ENCODE peak calls at places on chromosomes 4 and X, in seven cellular contexts. M, R, O, X, H, V and C are unnamed samples.

GRCh38 chr4:5878359-5878758 is 14.5 kb downstream of the CRMP1 start:
- DNase-seq in O (no peak), H (no peak), R (no peak), X (no peak), M (no peak), V (no peak), C (no peak)

GRCh38 chr4:185016101-185016940 is 2.0 kb upstream of the HELT start:
- DNase-seq in O (no peak), R (no peak), H (no peak), M (no peak), V (no peak), X (no peak), C (no peak)

GRCh38 chr4:77917075-77917474 is 54.4 kb downstream of the MRPL1 start:
- DNase-seq in H (no peak), O (no peak), X (no peak), M (no peak), V (no peak), R (no peak), C (no peak)

GRCh38 chr4:77699731-77700210 is 94.2 kb downstream of the CXCL13 start:
- DNase-seq in O (no peak), R (no peak), X (peak; percentile 74), H (no peak), M (no peak), V (no peak), C (no peak)

GRCh38 chr4:164955107-164955805 is 22.2 kb downstream of the TRIM61 start:
- DNase-seq in O (no peak), R (no peak), H (no peak), M (no peak), V (no peak), X (no peak), C (no peak)

GRCh38 chrX:21056636-21057035 is 317.6 kb upstream of the CNKSR2 start:
- DNase-seq in X (no peak), M (no peak), R (no peak), H (no peak), V (no peak), O (no peak), C (no peak)

GRCh38 chr4:11111876-11112275 is 316.8 kb downstream of the HS3ST1 start:
- DNase-seq in X (no peak), M (no peak), H (no peak), V (no peak), R (no peak), O (no peak), C (no peak)

GRCh38 chrX:11619426-11619825 is 46.3 kb downstream of the ARHGAP6 start:
- DNase-seq in M (no peak), V (no peak), O (no peak), H (no peak), X (no peak), R (no peak), C (no peak)

GRCh38 chrX:36348509-36348908 is 429.0 kb downstream of the CFAP47 start:
- DNase-seq in R (no peak), O (no peak), M (no peak), X (no peak), H (no peak), V (no peak), C (no peak)

DNA sequence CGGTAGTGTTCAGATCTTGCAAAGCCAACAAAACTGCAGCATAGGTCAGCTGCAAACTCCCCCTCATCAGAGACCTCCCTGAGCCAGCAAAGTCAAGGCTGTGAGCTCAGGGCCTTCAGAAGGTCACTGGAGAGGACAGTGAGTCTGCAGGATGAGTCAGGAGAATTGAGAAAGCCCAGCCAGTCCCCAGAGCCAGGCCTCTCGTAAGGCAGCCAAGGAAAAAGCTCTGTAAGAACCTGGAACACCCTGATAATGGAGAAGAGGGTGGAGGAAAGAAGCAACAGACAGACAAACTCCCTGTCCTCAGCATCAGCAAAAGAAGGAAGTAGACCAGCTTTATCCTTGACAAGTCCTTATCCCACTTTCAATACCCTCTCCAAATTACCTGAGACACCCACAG is 33.0 kb downstream of the GRIA3 start:
- DNase-seq in H (no peak), R (no peak), V (no peak), M (no peak), O (no peak), X (no peak), C (no peak)
- TF ChIP-seq POLR2AphosphoS5 in H (no peak), R (no peak), V (no peak), M (no peak), O (no peak), X (no peak), C (no peak)

GRCh38 chr4:13108096-13108495 is 376.0 kb downstream of the RAB28 start:
- DNase-seq in X (no peak), H (no peak), M (no peak), V (no peak), R (no peak), O (no peak), C (no peak)
- TF ChIP-seq POLR2AphosphoS5 in X (no peak), H (no peak), M (no peak), V (no peak), R (no peak), O (no peak), C (no peak)

GRCh38 chr4:56532239-56532638 is 26.6 kb downstream of the ARL9 start:
- DNase-seq in X (no peak), O (no peak), M (no peak), R (no peak), V (no peak), H (no peak), C (no peak)

GRCh38 chr4:56535915-56536314 is 30.3 kb downstream of the ARL9 start:
- DNase-seq in R (no peak), X (no peak), M (no peak), V (no peak), H (no peak), O (no peak), C (no peak)

GRCh38 chr4:56531149-56531770 is 25.7 kb downstream of the ARL9 start:
- DNase-seq in V (no peak), H (no peak), R (no peak), O (no peak), X (no peak), M (no peak), C (no peak)

GRCh38 chr4:56530269-56531148 is 24.9 kb downstream of the ARL9 start:
- DNase-seq in V (peak; percentile 96), M (peak; percentile 89), X (peak; percentile 12), H (peak; percentile 71), R (peak; percentile 91), O (no peak), C (peak; percentile 89)

GRCh38 chr4:56531823-56532222 is 26.2 kb downstream of the ARL9 start:
- DNase-seq in X (no peak), R (no peak), O (no peak), H (no peak), M (no peak), V (peak; percentile 66), C (no peak)
- TF ChIP-seq POLR2AphosphoS5 in X (no peak), R (no peak), O (no peak), H (no peak), M (peak; percentile 20), V (peak; percentile 86), C (no peak)

GRCh38 chr4:183936047-183936446 is 30.9 kb downstream of the STOX2 start:
- DNase-seq in H (no peak), M (no peak), X (no peak), R (no peak), O (no peak), V (no peak), C (no peak)

GRCh38 chr4:183936574-183937335 is 31.6 kb downstream of the STOX2 start:
- DNase-seq in M (no peak), X (no peak), H (no peak), O (no peak), R (no peak), V (no peak), C (no peak)

GRCh38 chr4:183932576-183932975 is 27.5 kb downstream of the STOX2 start:
- DNase-seq in R (no peak), X (no peak), O (no peak), M (no peak), H (no peak), V (no peak), C (no peak)

GRCh38 chr4:183940807-183941310 is 35.8 kb downstream of the STOX2 start:
- DNase-seq in M (no peak), X (no peak), R (no peak), H (no peak), V (no peak), O (no peak), C (no peak)

GRCh38 chr4:183935355-183936005 is 30.4 kb downstream of the STOX2 start:
- DNase-seq in V (no peak), M (no peak), R (no peak), O (no peak), H (no peak), X (no peak), C (no peak)
- TF ChIP-seq POLR2AphosphoS5 in V (no peak), M (no peak), R (no peak), O (no peak), H (no peak), X (no peak), C (no peak)

DNA sequence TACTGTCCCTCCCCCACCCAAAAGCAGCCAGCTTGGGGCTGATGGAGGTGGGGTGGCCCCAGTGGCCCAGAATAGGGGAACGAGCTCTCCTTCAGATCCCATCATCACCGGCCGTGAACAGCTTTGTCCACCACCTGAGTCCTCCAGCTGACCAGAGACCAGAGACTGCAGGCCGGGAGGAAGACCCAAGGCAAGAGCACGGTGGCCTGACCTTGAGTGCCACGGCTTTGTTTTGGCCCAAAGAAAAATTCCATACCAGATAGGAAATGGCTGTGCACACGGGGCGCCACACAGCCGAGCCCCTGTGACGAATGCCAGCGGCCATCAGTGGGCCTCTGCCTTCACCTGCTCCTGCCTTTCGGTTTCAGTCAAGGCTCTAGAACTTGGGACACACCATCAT is 5.2 kb downstream of the HMX1 start:
- DNase-seq in X (no peak), O (no peak), R (no peak), H (no peak), M (no peak), V (no peak), C (no peak)
- TF ChIP-seq POLR2AphosphoS5 in X (no peak), O (no peak), R (no peak), H (no peak), M (no peak), V (no peak), C (no peak)

GRCh38 chr4:8198906-8199593 is at the start of gene SH3TC1:
- DNase-seq in O (no peak), R (peak; percentile 90), X (peak; percentile 86), M (peak; percentile 95), V (peak; percentile 91), H (peak; percentile 81), C (peak; percentile 96)
- TF ChIP-seq POLR2AphosphoS5 in O (no peak), R (peak; percentile 63), X (peak; percentile 79), M (peak; percentile 97), V (peak; percentile 65), H (peak; percentile 53), C (peak; percentile 84)

GRCh38 chr4:41472098-41472497 is 65.9 kb upstream of the LIMCH1 start:
- DNase-seq in H (no peak), R (no peak), O (no peak), X (no peak), M (no peak), V (no peak), C (no peak)

GRCh38 chr4:41468122-41468521 is 69.8 kb upstream of the LIMCH1 start:
- DNase-seq in H (no peak), O (no peak), X (no peak), V (no peak), M (no peak), R (no peak), C (no peak)

GRCh38 chr4:41471126-41471665 is 66.8 kb upstream of the LIMCH1 start:
- DNase-seq in H (no peak), R (no peak), O (no peak), M (no peak), X (no peak), V (no peak), C (no peak)

GRCh38 chr4:41476310-41476709 is 61.6 kb upstream of the LIMCH1 start:
- DNase-seq in O (no peak), R (no peak), X (no peak), V (no peak), M (no peak), H (no peak), C (no peak)

GRCh38 chr4:41471672-41472071 is 66.3 kb upstream of the LIMCH1 start:
- DNase-seq in V (no peak), O (no peak), R (no peak), H (no peak), X (no peak), M (no peak), C (no peak)
- TF ChIP-seq POLR2AphosphoS5 in V (no peak), O (no peak), R (no peak), H (no peak), X (no peak), M (no peak), C (no peak)